ENCODE peak calls at places on chromosomes 12 and 14, in six cellular contexts. Y is neuronal stem cell, A is H9, L is mesenchymal stem cell, W is H1, J is trophoblast cell. B is an unnamed sample. For H3K4me1, the result is how much of the 10 kb centered on the place peaks cover.

GRCh38 chr14:58626441-58626840 is 11.3 kb upstream of the DACT1 start:
- DNase-seq in L (peak), W (no peak), Y (no peak), J (peak), A (no peak), B (peak)

GRCh38 chr12:68609955-68610434 is 704 bp upstream of the RAP1B start:
- DNase-seq in W (no peak), J (no peak), Y (no peak), A (no peak), L (no peak), B (peak)

GRCh38 chr14:85532981-85533820 is 3.3 kb downstream of the FLRT2 start:
- DNase-seq in Y (peak), J (no peak), L (peak), W (no peak), A (peak), B (peak)

GRCh38 chr12:104957388-104958008 is 592 bp downstream of the SLC41A2 start:
- DNase-seq in Y (no peak), J (peak), L (peak), W (no peak), A (no peak), B (no peak)

GRCh38 chr12:25692115-25693035 is 139.3 kb upstream of the LMNTD1 start:
- DNase-seq in Y (no peak), J (no peak), W (no peak), L (peak), A (no peak), B (no peak)

GRCh38 chr12:11917501-11917900 is 153.2 kb upstream of the BCL2L14 start:
- DNase-seq in A (no peak), Y (no peak), W (no peak), J (no peak), L (no peak), B (no peak)

GRCh38 chr12:40632171-40632570 is 60.1 kb upstream of the CNTN1 start:
- DNase-seq in W (no peak), A (no peak), J (no peak), L (no peak), Y (no peak), B (no peak)

GRCh38 chr12:32025906-32026305 is 66.7 kb downstream of the RESF1 start:
- DNase-seq in A (no peak), Y (no peak), W (no peak), L (no peak), J (no peak), B (no peak)

GRCh38 chr12:88153959-88154358 is 11.9 kb downstream of the TMTC3 start:
- DNase-seq in L (peak), Y (no peak), A (no peak), J (no peak), W (no peak), B (peak)

GRCh38 chr14:95322646-95323045 is 2.9 kb upstream of the CLMN start:
- DNase-seq in J (peak), Y (no peak), L (peak), W (no peak), A (no peak), B (no peak)

GRCh38 chr12:116954700-116955381 is 44.1 kb downstream of the FBXW8 start:
- DNase-seq in J (no peak), W (no peak), A (no peak), L (no peak), Y (no peak), B (no peak)

GRCh38 chr12:113831486-113831885 is 134.6 kb downstream of the RBM19 start:
- DNase-seq in L (no peak), A (no peak), Y (no peak), W (no peak), J (no peak), B (no peak)

GRCh38 chr12:120669055-120669828 is 17.7 kb upstream of the MLEC start:
- DNase-seq in A (peak), L (no peak), Y (no peak), W (no peak), J (no peak), B (no peak)

GRCh38 chr12:69239922-69240624 is 704 bp downstream of the CPSF6 start:
- DNase-seq in A (peak), W (no peak), L (peak), J (peak), Y (peak), B (peak)

GRCh38 chr14:72666610-72667009 is 227.3 kb downstream of the DPF3 start:
- DNase-seq in W (no peak), Y (no peak), L (peak), J (peak), A (no peak), B (peak)

GRCh38 chr14:92224348-92224954 is 98.5 kb upstream of the SLC24A4 start:
- DNase-seq in W (no peak), L (no peak), J (no peak), Y (no peak), A (no peak), B (peak)

GRCh38 chr12:49883065-49883464 is 20.6 kb downstream of the FAIM2 start:
- DNase-seq in W (no peak), L (no peak), J (no peak), Y (no peak), A (no peak), B (no peak)

GRCh38 chr12:103930787-103931536 is 752 bp downstream of the HSP90B1 start:
- DNase-seq in J (peak), W (no peak), Y (peak), A (peak), L (no peak), B (peak)

GRCh38 chr12:39846304-39846703 is 226.7 kb upstream of the ABCD2 start:
- DNase-seq in Y (no peak), L (no peak), J (no peak), A (no peak), W (no peak), B (no peak)

GRCh38 chr12:68479832-68480291 is 130.8 kb upstream of the RAP1B start:
- DNase-seq in J (no peak), A (no peak), W (no peak), L (peak), Y (no peak), B (peak)

GRCh38 chr12:46555379-46555778 is 182.8 kb upstream of the SLC38A2 start:
- DNase-seq in J (no peak), A (no peak), W (no peak), Y (no peak), L (peak), B (peak)

GRCh38 chr12:121712462-121713256 is at the start of gene TMEM120B:
- DNase-seq in L (peak), Y (peak), A (peak), J (peak), W (no peak), B (peak)

GRCh38 chr14:56065621-56066295 is 52.5 kb upstream of the PELI2 start:
- DNase-seq in L (no peak), A (no peak), J (no peak), W (no peak), Y (no peak), B (no peak)

GRCh38 chr12:12714276-12715001 is 2.7 kb upstream of the CDKN1B start:
- DNase-seq in J (no peak), L (peak), Y (no peak), A (peak), W (no peak), B (peak)

GRCh38 chr14:20801726-20802125 is 918 bp downstream of the RNASE1 start:
- DNase-seq in Y (no peak), W (no peak), J (no peak), L (no peak), A (no peak), B (no peak)

GRCh38 chr14:74049886-74050495 is 30.8 kb downstream of the BBOF1 start:
- DNase-seq in W (no peak), A (no peak), J (no peak), L (no peak), Y (no peak), B (no peak)

GRCh38 chr14:90278199-90279175 is 22.1 kb downstream of the PSMC1 start:
- DNase-seq in W (no peak), Y (no peak), L (no peak), A (no peak), J (no peak), B (no peak)

GRCh38 chr12:75455839-75456238 is 24.7 kb upstream of the GLIPR1 start:
- DNase-seq in J (no peak), L (no peak), W (no peak), A (no peak), Y (no peak), B (no peak)

GRCh38 chr12:27293463-27293862 is 39.2 kb upstream of the BMAL2 start:
- DNase-seq in Y (no peak), W (no peak), A (no peak), L (no peak), J (no peak), B (peak)

GRCh38 chr14:57502581-57503254 is 9.1 kb upstream of the CCDC198 start:
- DNase-seq in Y (no peak), J (no peak), L (no peak), W (no peak), A (no peak), B (no peak)

GRCh38 chr14:36397357-36397756 is 76.9 kb upstream of the MBIP start:
- DNase-seq in J (no peak), L (no peak), A (no peak), Y (no peak), W (no peak), B (no peak)

GRCh38 chr14:28101992-28102391 is 664.6 kb upstream of the FOXG1 start:
- DNase-seq in L (no peak), A (no peak), W (no peak), Y (no peak), J (no peak), B (no peak)

GRCh38 chr12:48013287-48013686 is 9.0 kb upstream of the COL2A1 start:
- DNase-seq in J (no peak), Y (no peak), A (no peak), W (no peak), L (no peak), B (no peak)

GRCh38 chr14:34365309-34365915 is 96.6 kb downstream of the SPTSSA start:
- DNase-seq in J (no peak), A (no peak), W (no peak), L (no peak), Y (no peak), B (peak)

GRCh38 chr12:87381747-87382146 is 647.5 kb downstream of the C12orf50 start:
- DNase-seq in J (no peak), Y (no peak), A (no peak), W (no peak), L (no peak), B (no peak)

GRCh38 chr14:104110491-104111209 is 25.1 kb downstream of the ASPG start:
- DNase-seq in A (no peak), L (no peak), J (no peak), W (no peak), Y (no peak), B (no peak)

GRCh38 chr14:104108570-104109060 is 23.1 kb downstream of the ASPG start:
- DNase-seq in L (no peak), J (no peak), A (peak), W (no peak), Y (no peak), B (no peak)

GRCh38 chr14:104107611-104108569 is 22.4 kb downstream of the ASPG start:
- DNase-seq in W (no peak), A (peak), Y (no peak), J (no peak), L (no peak), B (no peak)

GRCh38 chr14:104109731-104110361 is 24.3 kb downstream of the ASPG start:
- DNase-seq in Y (no peak), L (no peak), W (no peak), J (no peak), A (no peak), B (no peak)

GRCh38 chr14:104109121-104109541 is 23.6 kb downstream of the ASPG start:
- DNase-seq in W (no peak), A (peak), L (no peak), Y (no peak), J (no peak), B (no peak)
- H3K4me1 ChIP-seq in W (under half), A (under half), L (under half), Y (under half), J (under half), B (under half)

DNA sequence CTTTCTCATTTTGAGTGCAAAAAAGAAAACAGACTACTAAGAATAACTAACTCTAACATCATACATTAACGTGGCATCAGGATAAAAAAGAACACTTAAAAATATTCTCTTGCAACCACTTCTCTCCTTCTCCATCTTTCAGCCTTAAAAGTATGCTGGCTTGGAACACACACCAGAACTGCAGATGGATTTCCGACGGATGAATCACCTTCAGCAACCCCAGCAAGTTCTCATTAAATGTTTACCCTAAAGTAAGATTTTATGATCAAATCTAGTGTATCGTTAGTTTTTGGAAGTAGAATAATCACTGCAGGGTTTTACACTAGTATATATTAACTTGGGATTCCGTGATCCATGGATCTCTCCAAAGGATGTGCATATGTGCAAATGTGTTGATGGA is 1.2 kb downstream of the NEK9 start:
- DNase-seq in A (no peak), W (no peak), J (peak), L (peak), Y (no peak), B (peak)
- H3K27ac ChIP-seq in A (no peak), W (no peak), J (no peak), L (peak), Y (no peak), B (no peak)

GRCh38 chr12:4355150-4355842 is 24.2 kb downstream of the FGF23 start:
- DNase-seq in L (peak), Y (no peak), W (no peak), A (no peak), J (no peak), B (no peak)
- H4K91ac ChIP-seq in L (no peak), Y (no peak), W (peak), A (no peak), J (no peak), B (no peak)

GRCh38 chr12:131901431-131902331 is 7.3 kb downstream of the ULK1 start:
- DNase-seq in L (no peak), W (no peak), Y (no peak), J (no peak), A (no peak), B (no peak)

GRCh38 chr12:131902332-131903241 is 8.2 kb downstream of the ULK1 start:
- DNase-seq in W (no peak), J (no peak), A (no peak), L (no peak), Y (no peak), B (no peak)

GRCh38 chr12:131897875-131898274 is 3.5 kb downstream of the ULK1 start:
- DNase-seq in L (no peak), A (no peak), J (no peak), W (no peak), Y (no peak), B (no peak)

GRCh38 chr12:131897276-131897675 is 2.9 kb downstream of the ULK1 start:
- DNase-seq in L (no peak), Y (no peak), J (no peak), A (no peak), W (no peak), B (no peak)

GRCh38 chr12:131900397-131900796 is 6.0 kb downstream of the ULK1 start:
- DNase-seq in L (no peak), J (peak), W (no peak), Y (no peak), A (no peak), B (no peak)
- H3K4me1 ChIP-seq in L (under half), J (under half), W (under half), Y (under half), A (under half), B (under half)

DNA sequence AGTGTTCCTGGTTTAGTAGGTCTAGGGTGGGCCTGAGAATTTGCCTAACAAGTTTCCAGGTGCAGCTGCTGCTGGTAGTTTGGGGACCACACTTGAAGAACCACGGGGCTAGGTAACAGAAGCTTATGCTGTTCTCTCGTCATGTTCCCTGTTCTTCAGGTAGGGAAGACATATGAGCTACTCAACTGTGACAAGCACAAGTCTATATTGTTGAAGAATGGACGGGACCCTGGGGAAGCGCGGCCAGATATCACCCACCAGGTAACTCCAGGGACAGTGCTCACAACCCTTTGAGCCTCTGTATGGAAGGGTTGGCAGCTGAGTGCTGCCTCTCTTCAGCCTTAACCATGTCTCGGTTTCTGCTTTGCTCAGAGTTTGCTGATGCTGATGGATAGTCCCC is 3.5 kb downstream of the EMG1 start:
- DNase-seq in Y (no peak), L (no peak), W (no peak), A (no peak), J (no peak), B (no peak)
- H3K27ac ChIP-seq in Y (no peak), L (no peak), W (no peak), A (no peak), J (no peak), B (no peak)

GRCh38 chr12:99711246-99711645 is 63.7 kb downstream of the GARIN6 start:
- DNase-seq in Y (no peak), W (no peak), A (no peak), J (no peak), L (no peak), B (no peak)

GRCh38 chr12:99709116-99709515 is 61.6 kb downstream of the GARIN6 start:
- DNase-seq in J (no peak), Y (no peak), A (no peak), W (no peak), L (no peak), B (no peak)

GRCh38 chr12:99712281-99712680 is 64.7 kb downstream of the GARIN6 start:
- DNase-seq in A (no peak), Y (no peak), L (no peak), W (no peak), J (no peak), B (no peak)

GRCh38 chr12:99707883-99708282 is 60.3 kb downstream of the GARIN6 start:
- DNase-seq in A (no peak), W (no peak), Y (no peak), L (no peak), J (no peak), B (no peak)

DNA sequence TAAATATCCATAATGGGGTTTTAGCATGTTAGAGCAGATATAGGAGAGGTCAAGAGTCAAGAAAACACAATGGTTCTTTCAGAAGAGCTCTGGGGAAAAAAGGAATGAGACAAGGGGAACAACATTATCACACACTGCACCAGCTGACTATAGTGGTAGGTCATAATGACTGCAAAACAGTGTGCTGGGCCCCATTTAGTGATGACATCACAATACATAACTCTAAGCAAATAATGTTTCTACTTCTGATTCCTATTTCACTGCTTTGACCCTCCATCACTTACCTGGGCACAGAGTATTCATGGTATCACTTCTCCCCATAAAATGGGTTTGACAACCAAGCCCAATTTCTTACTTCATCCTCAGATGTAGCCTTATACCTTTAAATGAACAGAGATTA is 62.1 kb downstream of the GARIN6 start:
- DNase-seq in L (no peak), Y (no peak), J (no peak), W (no peak), A (no peak), B (no peak)
- H4K91ac ChIP-seq in L (no peak), Y (no peak), J (no peak), W (no peak), A (no peak), B (no peak)

GRCh38 chr12:110349096-110349495 is 54.4 kb downstream of the ANAPC7 start:
- DNase-seq in L (no peak), Y (no peak), W (no peak), A (no peak), J (no peak), B (no peak)
- H3K4me1 ChIP-seq in L (under half), Y (under half), W (under half), A (under half), J (under half), B (under half)

DNA sequence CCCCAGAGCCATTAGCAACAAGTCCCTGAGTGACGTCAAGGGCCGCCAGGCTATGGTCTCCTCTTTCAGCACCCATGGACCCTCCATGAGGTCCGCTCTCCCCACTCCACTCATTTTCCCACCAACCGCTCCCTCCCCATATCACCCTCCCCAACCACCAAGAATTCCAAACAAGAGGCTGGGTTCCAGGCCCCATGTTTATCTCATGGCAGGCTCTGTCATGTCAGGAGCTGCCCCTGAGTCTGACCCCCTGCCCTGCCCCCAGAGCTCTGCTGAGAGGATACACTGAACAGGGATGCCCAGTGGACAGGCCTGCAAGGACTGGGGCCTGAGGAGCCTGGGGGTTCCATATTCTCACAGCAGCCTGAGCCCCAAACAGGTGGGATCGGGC is 21.6 kb upstream of the SMUG1 start:
- DNase-seq in A (no peak), Y (no peak), L (no peak), J (no peak), W (no peak), B (no peak)
- H3K27ac ChIP-seq in A (no peak), Y (no peak), L (no peak), J (no peak), W (no peak), B (no peak)

GRCh38 chr12:89256060-89256459 is 96.2 kb downstream of the DUSP6 start:
- DNase-seq in Y (no peak), J (peak), A (no peak), W (no peak), L (no peak), B (no peak)
- H4K91ac ChIP-seq in Y (no peak), J (no peak), A (no peak), W (no peak), L (no peak), B (no peak)

GRCh38 chr14:49895480-49895879 is 2.6 kb downstream of the ARF6 start:
- DNase-seq in W (no peak), L (no peak), J (no peak), Y (no peak), A (no peak), B (no peak)
- H3K4me1 ChIP-seq in W (under half), L (under half), J (under half), Y (under half), A (under half), B (under half)